ENCODE peak calls at places on chromosomes 2 and 18, in nine cellular contexts. B is PC-3, P is HCT116, T is fibroblast of lung, X is Karpas-422, R is mammary epithelial cell, S is GM23248, I is endothelial cell of umbilical vein, C is SK-N-SH. Z is an unnamed sample. For H3K36me3 and H3K9me3, the result is how much of the 10 kb centered on the place peaks cover.

GRCh38 chr2:190843874-190844699 is 36.5 kb upstream of the GLS start:
- DNase-seq in B (peak), P (peak), T (peak), X (no peak), R (peak), S (peak), I (no peak), C (no peak), Z (no peak)

GRCh38 chr2:188378551-188378950 is 86.9 kb downstream of the GULP1 start:
- DNase-seq in B (no peak), P (no peak), T (peak), X (no peak), R (no peak), S (no peak), I (no peak), C (no peak), Z (peak)

GRCh38 chr18:25262920-25263319 is 89.0 kb downstream of the ZNF521 start:
- DNase-seq in B (peak), P (no peak), T (peak), X (no peak), R (peak), S (peak), I (no peak), C (no peak), Z (peak)

GRCh38 chr2:100989666-100990065 is 12.4 kb upstream of the RPL31 start:
- DNase-seq in B (no peak), P (no peak), T (no peak), X (no peak), R (no peak), S (no peak), I (no peak), C (no peak), Z (no peak)

GRCh38 chr2:24077535-24077877 is 1.4 kb upstream of the SF3B6 start:
- DNase-seq in B (no peak), P (no peak), T (peak), X (no peak), R (no peak), S (no peak), I (no peak), C (no peak), Z (peak)

GRCh38 chr2:11270891-11271290 is 73.5 kb downstream of the ROCK2 start:
- DNase-seq in B (no peak), P (no peak), T (peak), X (no peak), R (peak), S (peak), I (no peak), C (no peak), Z (peak)

GRCh38 chr2:68251855-68252406 is 401 bp downstream of the PPP3R1 start:
- DNase-seq in B (no peak), P (no peak), T (no peak), X (peak), R (no peak), S (peak), I (peak), C (peak), Z (peak)

GRCh38 chr2:41445865-41446264 is 602.0 kb upstream of the PKDCC start:
- DNase-seq in B (no peak), P (no peak), T (no peak), X (no peak), R (no peak), S (no peak), I (no peak), C (no peak), Z (no peak)

GRCh38 chr2:17373736-17374135 is 144.5 kb downstream of the RAD51AP2 start:
- DNase-seq in B (no peak), P (no peak), T (peak), X (no peak), R (peak), S (peak), I (no peak), C (no peak), Z (peak)

GRCh38 chr2:224162122-224162521 is 123.0 kb upstream of the SERPINE2 start:
- DNase-seq in B (peak), P (no peak), T (peak), X (no peak), R (peak), S (peak), I (no peak), C (no peak), Z (peak)

GRCh38 chr2:232901711-232902578 is 31.9 kb downstream of the SNORC start:
- DNase-seq in B (peak), P (peak), T (peak), X (no peak), R (peak), S (peak), I (peak), C (peak), Z (peak)

GRCh38 chr2:8682719-8683667 is 1.1 kb downstream of the ID2 start:
- DNase-seq in B (peak), P (peak), T (peak), X (peak), R (peak), S (peak), I (peak), C (peak), Z (peak)

GRCh38 chr2:150872919-150873772 is 385.7 kb upstream of the RND3 start:
- DNase-seq in B (no peak), P (no peak), T (no peak), X (no peak), R (no peak), S (no peak), I (no peak), C (peak), Z (peak)

GRCh38 chr2:209029249-209029648 is 394.6 kb upstream of the MAP2 start:
- DNase-seq in B (no peak), P (no peak), T (no peak), X (no peak), R (no peak), S (no peak), I (no peak), C (no peak), Z (no peak)

GRCh38 chr2:155997538-155997937 is 335.0 kb downstream of the NR4A2 start:
- DNase-seq in B (peak), P (no peak), T (peak), X (no peak), R (peak), S (no peak), I (no peak), C (no peak), Z (no peak)

GRCh38 chr2:232315049-232315922 is 63.3 kb upstream of the ALPP start:
- DNase-seq in B (peak), P (no peak), T (peak), X (no peak), R (peak), S (peak), I (peak), C (no peak), Z (no peak)

GRCh38 chr2:202112041-202112440 is 39.0 kb downstream of the KIAA2012 start:
- DNase-seq in B (no peak), P (no peak), T (no peak), X (no peak), R (no peak), S (no peak), I (no peak), C (no peak), Z (no peak)

GRCh38 chr18:13137041-13137938 is 81.3 kb upstream of the LDLRAD4 start:
- DNase-seq in B (no peak), P (no peak), T (peak), X (peak), R (no peak), S (peak), I (peak), C (peak), Z (peak)

GRCh38 chr2:69570474-69570873 is 73.1 kb downstream of the AAK1 start:
- DNase-seq in B (peak), P (no peak), T (peak), X (no peak), R (peak), S (no peak), I (peak), C (no peak), Z (no peak)

GRCh38 chr2:119440501-119440870 is 8.8 kb downstream of the TMEM37 start:
- DNase-seq in B (no peak), P (no peak), T (no peak), X (no peak), R (no peak), S (no peak), I (no peak), C (no peak), Z (no peak)

GRCh38 chr2:2161871-2162653 is 169.0 kb downstream of the MYT1L start:
- DNase-seq in B (no peak), P (no peak), T (no peak), X (no peak), R (no peak), S (no peak), I (no peak), C (no peak), Z (no peak)

GRCh38 chr2:102603904-102604303 is 15.4 kb upstream of the SLC9A2 start:
- DNase-seq in B (peak), P (no peak), T (no peak), X (no peak), R (no peak), S (no peak), I (no peak), C (no peak), Z (no peak)

GRCh38 chr2:105432749-105433148 is 33.9 kb upstream of the FHL2 start:
- DNase-seq in B (no peak), P (no peak), T (no peak), X (no peak), R (peak), S (peak), I (no peak), C (no peak), Z (no peak)

GRCh38 chr2:239778861-239779591 is 246.1 kb downstream of the NDUFA10 start:
- DNase-seq in B (no peak), P (no peak), T (no peak), X (no peak), R (no peak), S (no peak), I (no peak), C (no peak), Z (no peak)

DNA sequence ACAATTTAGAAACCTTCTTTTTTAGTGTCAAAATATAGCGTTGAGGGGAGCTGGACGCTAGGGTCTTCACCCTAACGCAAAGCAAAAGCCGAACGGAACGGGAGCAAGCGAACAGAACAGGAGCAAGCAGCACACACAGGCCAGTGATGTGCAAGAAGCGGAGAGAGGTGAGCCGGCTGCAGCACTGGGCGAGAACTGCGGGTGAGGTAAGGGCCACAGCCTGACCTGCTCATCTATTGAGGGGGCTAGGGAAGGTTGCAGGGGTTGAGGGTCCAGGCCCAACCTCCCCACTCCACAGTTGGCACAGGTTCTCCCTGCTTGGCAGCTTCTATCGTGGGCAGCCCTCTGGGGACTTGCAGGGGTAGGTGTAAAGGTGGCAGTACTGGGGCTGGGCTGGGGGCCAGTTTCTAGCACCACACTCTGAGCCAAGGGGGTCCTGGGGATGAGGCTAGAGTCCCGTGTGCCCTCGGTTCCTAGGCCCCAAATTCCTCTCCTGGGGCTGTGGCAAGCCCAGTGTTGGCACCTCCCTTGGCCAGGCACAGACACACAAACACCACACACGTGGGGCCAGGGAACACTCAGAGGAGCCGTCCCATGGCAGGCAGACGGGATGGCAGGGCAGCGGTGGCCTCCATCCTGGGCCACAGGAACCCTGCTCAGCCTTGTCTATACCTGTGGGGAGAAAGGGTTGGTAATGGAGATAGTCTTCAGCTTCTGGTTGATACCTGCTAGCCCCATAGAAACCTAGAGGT is 1.2 kb upstream of the ABCB6 start:
- DNase-seq in B (no peak), P (no peak), T (no peak), X (no peak), R (no peak), S (no peak), I (no peak), C (no peak), Z (no peak)
- H3K36me3 ChIP-seq in B (under half), P (under half), T (under half), X (under half), R (under half), S (under half), I (under half), C (under half), Z (half or more)

DNA sequence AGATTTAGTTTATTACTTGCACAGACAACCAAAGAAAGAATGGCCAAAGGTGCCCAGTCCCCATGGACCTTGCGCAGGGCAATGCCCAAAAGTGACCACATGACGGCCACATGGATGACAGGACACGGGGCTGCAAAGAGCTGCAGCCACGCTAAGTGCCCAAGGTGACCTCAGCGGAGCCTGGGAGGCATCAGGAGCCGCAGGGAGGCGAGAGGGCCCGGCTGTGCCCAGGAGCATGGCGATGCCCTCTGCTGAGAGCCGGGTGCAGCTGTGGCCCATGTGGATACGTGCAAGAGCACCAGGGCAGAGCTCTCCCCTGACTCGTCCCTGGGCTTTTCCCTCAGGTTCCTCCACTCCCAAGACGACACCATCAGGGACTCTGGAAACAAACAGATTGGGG is 14.7 kb downstream of the HES6 start:
- DNase-seq in B (no peak), P (no peak), T (no peak), X (no peak), R (no peak), S (no peak), I (no peak), C (no peak), Z (no peak)
- H3K9me3 ChIP-seq in B (under half), P (under half), T (under half), X (under half), R (under half), S (under half), I (under half), C (under half), Z (under half)

GRCh38 chr2:43133336-43133707 is 93.1 kb downstream of the ZFP36L2 start:
- DNase-seq in B (no peak), P (no peak), T (no peak), X (no peak), R (no peak), S (no peak), I (no peak), C (peak), Z (no peak)

GRCh38 chr2:43136011-43136799 is 90.2 kb downstream of the ZFP36L2 start:
- DNase-seq in B (no peak), P (no peak), T (no peak), X (no peak), R (no peak), S (no peak), I (no peak), C (peak), Z (no peak)

GRCh38 chr2:43135583-43135982 is 90.8 kb downstream of the ZFP36L2 start:
- DNase-seq in B (no peak), P (no peak), T (no peak), X (no peak), R (no peak), S (no peak), I (no peak), C (peak), Z (no peak)

GRCh38 chr2:43133708-43134570 is 92.5 kb downstream of the ZFP36L2 start:
- DNase-seq in B (no peak), P (no peak), T (no peak), X (no peak), R (no peak), S (no peak), I (no peak), C (peak), Z (no peak)

DNA sequence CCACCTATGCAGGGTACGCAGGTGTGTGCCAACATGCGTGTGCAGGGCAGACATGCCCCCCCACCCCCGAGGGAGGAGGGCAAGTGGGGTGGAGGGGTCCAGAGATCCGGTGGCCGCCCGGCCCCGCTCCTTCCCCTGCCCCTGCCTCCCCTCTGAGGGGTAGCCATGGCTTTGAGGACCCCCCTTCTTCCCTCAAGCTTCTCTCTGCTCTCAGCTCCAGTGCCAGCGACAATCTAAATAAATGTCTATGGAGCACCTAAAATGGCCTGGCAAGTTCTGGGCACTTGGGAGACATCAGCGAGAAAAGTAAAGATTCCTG is 91.9 kb downstream of the ZFP36L2 start:
- DNase-seq in B (no peak), P (no peak), T (no peak), X (no peak), R (no peak), S (no peak), I (no peak), C (peak), Z (no peak)
- H3K9ac ChIP-seq in B (no peak), P (no peak), T (no peak), X (no peak), R (no peak), S (no peak), I (no peak), C (no peak), Z (no peak)

DNA sequence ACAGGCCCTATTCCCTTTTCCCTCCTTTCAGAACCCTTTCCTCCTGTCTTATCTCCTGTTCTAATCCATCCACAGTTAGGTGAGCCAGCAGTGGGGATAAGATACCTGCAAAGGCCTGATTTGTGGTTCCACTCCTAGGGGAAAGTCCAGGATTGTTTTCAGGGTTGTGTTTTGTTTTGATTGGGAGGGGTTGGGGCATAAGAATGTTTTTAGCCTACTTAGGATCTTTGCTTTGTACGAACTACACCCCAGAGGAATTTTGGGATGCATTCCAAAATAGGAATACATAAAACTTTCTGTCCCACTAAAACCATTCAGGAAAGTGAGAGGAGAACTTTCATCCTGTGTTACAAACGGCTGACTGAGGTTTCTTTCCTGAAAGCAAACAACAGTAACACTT is 150.8 kb upstream of the PGAP1 start:
- DNase-seq in B (no peak), P (no peak), T (peak), X (no peak), R (no peak), S (no peak), I (no peak), C (no peak), Z (no peak)
- H3K36me3 ChIP-seq in B (under half), P (under half), T (under half), X (under half), R (under half), S (under half), I (under half), C (under half), Z (under half)

Z was measured in adipocyte.